ENCODE peak calls at places on chromosomes 13 and 19, in five cellular contexts. D is ovary, R is keratinocyte, W is HFF-Myc, N is fibroblast of lung. T is an unnamed sample.
A peak's percentile ranks its signal among the peaks of the same experiment; 100 is the strongest.

GRCh38 chr13:43272866-43273265 is 249.5 kb downstream of the DNAJC15 start:
- DNase-seq in R (no peak), W (no peak), N (no peak), D (no peak), T (no peak)

GRCh38 chr13:20197361-20197834 is 4.7 kb upstream of the GJB2 start:
- DNase-seq in N (peak; percentile 67), W (peak; percentile 6), R (no peak), D (no peak), T (no peak)

GRCh38 chr13:20487927-20488326 is 37.7 kb downstream of the CRYL1 start:
- DNase-seq in D (no peak), W (peak; percentile 9), N (no peak), R (no peak), T (no peak)

GRCh38 chr19:14167594-14168138 is 31.3 kb upstream of the ASF1B start:
- DNase-seq in N (no peak), R (no peak), W (no peak), D (no peak), T (no peak)

GRCh38 chr13:50320297-50320862 is 305.1 kb downstream of the KCNRG start:
- DNase-seq in N (peak; percentile 66), R (no peak), D (no peak), W (no peak), T (peak; percentile 47)

GRCh38 chr13:19864018-19864338 is 529 bp upstream of the ZMYM5 start:
- DNase-seq in D (peak; percentile 88), W (no peak), N (peak; percentile 90), R (no peak), T (no peak)

GRCh38 chr19:18672044-18672451 is 11.4 kb upstream of the CRTC1 start:
- DNase-seq in D (no peak), N (no peak), W (no peak), R (no peak), T (no peak)

GRCh38 chr19:35744688-35745327 is 410 bp downstream of the U2AF1L4 start:
- DNase-seq in R (peak; percentile 74), W (peak; percentile 89), D (peak; percentile 95), N (peak; percentile 96), T (peak; percentile 85)

GRCh38 chr13:29935309-29935981 is 85.0 kb upstream of the UBL3 start:
- DNase-seq in R (no peak), D (no peak), N (no peak), W (no peak), T (no peak)

GRCh38 chr13:23433171-23434153 is at the start of gene SACS:
- DNase-seq in D (no peak), R (no peak), W (no peak), N (peak; percentile 39), T (no peak)

GRCh38 chr19:34274284-34274826 is 20.0 kb downstream of the GARRE1 start:
- DNase-seq in N (no peak), D (no peak), R (no peak), W (no peak), T (no peak)

GRCh38 chr13:50951366-50951765 is 41.8 kb downstream of the RNASEH2B start:
- DNase-seq in N (peak; percentile 82), W (no peak), R (no peak), D (no peak), T (no peak)

GRCh38 chr19:1365306-1365963 is 18.3 kb upstream of the NDUFS7 start:
- DNase-seq in W (no peak), R (no peak), D (no peak), N (no peak), T (no peak)

GRCh38 chr13:93690139-93690538 is 463.5 kb downstream of the GPC6 start:
- DNase-seq in D (no peak), R (no peak), W (no peak), N (peak; percentile 57), T (no peak)

GRCh38 chr13:98452851-98453250 is 124.1 kb downstream of the STK24 start:
- DNase-seq in W (no peak), D (no peak), R (no peak), N (no peak), T (no peak)

GRCh38 chr13:72205773-72206172 is 338.8 kb upstream of the DACH1 start:
- DNase-seq in D (no peak), W (no peak), N (no peak), R (no peak), T (peak; percentile 23)

GRCh38 chr19:16091546-16092475 is 15.5 kb downstream of the TPM4 start:
- DNase-seq in W (no peak), N (no peak), R (no peak), D (no peak), T (no peak)

GRCh38 chr19:48596679-48597465 is 9.7 kb upstream of the SPACA4 start:
- DNase-seq in R (no peak), D (no peak), W (no peak), N (no peak), T (no peak)

GRCh38 chr19:639251-640155 is at the start of gene FGF22:
- DNase-seq in W (no peak), R (no peak), D (peak; percentile 96), N (peak; percentile 72), T (no peak)

GRCh38 chr13:74134777-74135305 is 637 bp upstream of the KLF12 start:
- DNase-seq in D (peak; percentile 75), W (no peak), N (no peak), R (no peak), T (no peak)

GRCh38 chr13:20350819-20351218 is 118.7 kb upstream of the GJB6 start:
- DNase-seq in R (peak; percentile 53), D (no peak), N (no peak), W (no peak), T (no peak)

GRCh38 chr13:50375792-50376191 is 360.5 kb downstream of the KCNRG start:
- DNase-seq in N (peak; percentile 51), D (no peak), R (no peak), W (no peak), T (no peak)

GRCh38 chr19:16085115-16085514 is 8.8 kb downstream of the TPM4 start:
- DNase-seq in R (no peak), N (peak; percentile 45), D (no peak), W (no peak), T (no peak)

GRCh38 chr19:40410030-40410389 is 3.2 kb downstream of the PRX start:
- DNase-seq in N (no peak), D (no peak), R (no peak), W (no peak), T (no peak)

GRCh38 chr19:6753178-6754031 is 13.8 kb downstream of the SH2D3A start:
- DNase-seq in N (peak; percentile 52), R (no peak), D (peak; percentile 90), W (no peak), T (no peak)
- TF ChIP-seq CTCF in N (peak; percentile 18), R (no peak), D (peak; percentile 72), W (peak; percentile 28), T (peak; percentile 40)

GRCh38 chr19:50206191-50206590 is 2.8 kb downstream of the MYH14 start:
- DNase-seq in R (no peak), N (no peak), W (no peak), D (no peak), T (no peak)

GRCh38 chr19:50207730-50208129 is 4.3 kb downstream of the MYH14 start:
- DNase-seq in R (no peak), D (no peak), W (no peak), N (no peak), T (no peak)

GRCh38 chr19:50204811-50205675 is 1.6 kb downstream of the MYH14 start:
- DNase-seq in W (no peak), R (no peak), D (no peak), N (no peak), T (no peak)

GRCh38 chr19:50204081-50204428 is 633 bp downstream of the MYH14 start:
- DNase-seq in W (no peak), N (no peak), R (no peak), D (no peak), T (no peak)

DNA sequence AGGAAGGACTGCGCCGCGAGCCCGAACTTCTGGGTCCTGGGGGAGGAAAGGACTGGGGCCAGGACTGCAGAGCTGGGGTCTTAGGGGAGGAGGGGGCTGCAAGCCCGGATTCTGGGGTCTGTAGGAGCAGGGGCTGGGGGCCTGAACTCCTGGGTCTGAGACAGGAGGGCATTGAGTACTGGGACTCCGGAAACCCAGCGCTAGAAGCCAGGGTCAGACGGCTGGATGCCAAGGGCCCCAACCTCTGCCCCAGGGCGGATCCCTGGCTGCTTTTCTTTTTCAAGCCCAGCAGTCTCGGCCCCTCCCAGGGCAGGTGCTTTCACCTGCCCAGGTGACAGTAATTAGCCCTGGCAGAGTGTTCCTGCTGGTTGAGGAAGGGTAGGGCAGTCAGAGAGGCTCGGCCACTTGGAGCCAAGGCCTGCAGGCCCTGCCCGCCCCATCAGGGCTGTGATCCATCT is 2.3 kb downstream of the MYH14 start:
- DNase-seq in R (no peak), N (no peak), D (no peak), W (no peak), T (no peak)
- H3K4me3 ChIP-seq in R (no peak overlapping the region), N (no peak overlapping the region), D (no peak overlapping the region), W (no peak overlapping the region), T (peak overlapping the region; percentile 1)

DNA sequence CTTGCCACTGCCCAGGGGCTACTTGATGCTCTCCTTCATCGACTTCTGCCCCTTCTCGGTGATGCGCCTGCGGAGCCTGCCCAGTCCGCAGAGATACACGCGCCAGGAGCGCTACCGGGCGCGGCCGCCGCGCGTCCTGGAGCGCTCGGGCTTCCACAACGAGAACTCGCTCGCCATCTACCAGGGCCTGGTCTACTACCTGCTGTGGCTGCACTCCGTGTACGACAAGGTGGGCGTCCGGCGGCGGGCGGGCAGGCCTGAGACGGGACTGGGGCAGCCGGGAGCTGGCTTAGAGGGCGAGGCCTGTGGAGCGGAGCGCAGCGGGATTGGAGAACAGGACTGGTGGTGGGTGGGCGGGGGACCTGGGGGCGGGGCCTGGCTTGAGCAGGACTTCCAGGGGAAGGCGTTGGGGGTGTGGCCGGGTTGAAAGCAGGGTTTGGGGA is 12.7 kb upstream of the PSMD8 start:
- DNase-seq in N (peak; percentile 61), W (no peak), R (peak; percentile 41), D (peak; percentile 65), T (peak; percentile 50)
- TF ChIP-seq CTCF in N (no peak), W (no peak), R (no peak), D (no peak), T (no peak)

GRCh38 chr13:110302986-110303385 is 4.0 kb downstream of the COL4A1 start:
- DNase-seq in R (no peak), N (no peak), D (no peak), W (no peak), T (no peak)

GRCh38 chr13:110305001-110305400 is 2.0 kb downstream of the COL4A1 start:
- DNase-seq in D (no peak), R (no peak), W (no peak), N (no peak), T (no peak)

GRCh38 chr13:110305544-110305943 is 1.4 kb downstream of the COL4A1 start:
- DNase-seq in R (no peak), D (no peak), W (no peak), N (no peak), T (no peak)

GRCh38 chr13:110303644-110304043 is 3.3 kb downstream of the COL4A1 start:
- DNase-seq in R (no peak), D (no peak), W (no peak), N (no peak), T (no peak)

DNA sequence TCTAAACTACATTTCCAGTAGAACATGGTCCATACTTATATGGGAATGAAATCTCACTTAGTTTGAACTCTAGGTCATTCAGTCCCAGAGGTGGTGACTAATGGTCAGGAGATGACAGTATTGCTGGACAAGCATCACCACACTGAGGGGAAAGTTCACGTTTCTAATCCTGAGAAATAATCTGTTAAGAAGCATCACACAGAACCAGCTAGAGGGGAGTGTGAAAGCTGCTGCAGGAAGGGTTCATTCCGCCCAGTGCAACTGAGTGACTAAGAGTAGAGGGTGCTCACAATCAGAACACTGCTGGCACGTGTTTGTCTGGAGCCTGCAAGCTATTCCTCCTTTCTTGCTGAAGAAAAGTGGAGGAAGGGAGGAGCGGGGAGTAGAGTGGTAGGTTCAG is 2.7 kb downstream of the COL4A1 start:
- DNase-seq in R (no peak), N (peak; percentile 84), W (no peak), D (no peak), T (no peak)
- H3K4me3 ChIP-seq in R (no peak overlapping the region), N (no peak overlapping the region), W (no peak overlapping the region), D (peak overlapping the region; percentile 85), T (peak overlapping the region; percentile 67)